ENCODE peak calls at places on chromosomes 12 and 14, in seven cellular contexts. One of them, this sample, is unnamed.

GRCh38 chr14:93219103-93219726 is 12.2 kb downstream of the UBR7 start:
- DNase-seq in ovary: no peak
- DNase-seq in Calu3: peak; percentile 50
- DNase-seq in pancreas: no peak
- DNase-seq in stimulated activated CD8-positive, alpha-beta memory T cell treated with anti-CD3 and anti-CD28 coated beads, Interleukin-7, amount 100 ng/mL, for 1 hour: no peak
- DNase-seq in stimulated activated CD4-positive, alpha-beta T cell treated with anti-CD3 and anti-CD28 coated beads, Interleukin-2, amount 100 ng/mL, for 24 hours: no peak
- DNase-seq in EL: peak; percentile 47
- DNase-seq in this sample: peak; percentile 76

GRCh38 chr14:20986811-20987210 is 3.0 kb upstream of the METTL17 start:
- DNase-seq in ovary: no peak
- DNase-seq in EL: peak; percentile 92
- DNase-seq in Calu3: peak; percentile 16
- DNase-seq in stimulated activated CD8-positive, alpha-beta memory T cell treated with anti-CD3 and anti-CD28 coated beads, Interleukin-7, amount 100 ng/mL, for 1 hour: no peak
- DNase-seq in stimulated activated CD4-positive, alpha-beta T cell treated with anti-CD3 and anti-CD28 coated beads, Interleukin-2, amount 100 ng/mL, for 24 hours: no peak
- DNase-seq in pancreas: no peak
- DNase-seq in this sample: no peak

GRCh38 chr12:113439606-113440030 is 17.4 kb downstream of the SDSL start:
- DNase-seq in pancreas: peak; percentile 72
- DNase-seq in Calu3: peak; percentile 68
- DNase-seq in EL: peak; percentile 37
- DNase-seq in stimulated activated CD4-positive, alpha-beta T cell treated with anti-CD3 and anti-CD28 coated beads, Interleukin-2, amount 100 ng/mL, for 24 hours: peak; percentile 25
- DNase-seq in ovary: no peak
- DNase-seq in stimulated activated CD8-positive, alpha-beta memory T cell treated with anti-CD3 and anti-CD28 coated beads, Interleukin-7, amount 100 ng/mL, for 1 hour: no peak
- DNase-seq in this sample: peak; percentile 88

GRCh38 chr14:104147346-104148125 is 9.1 kb downstream of the KIF26A start:
- DNase-seq in pancreas: peak; percentile 54
- DNase-seq in stimulated activated CD8-positive, alpha-beta memory T cell treated with anti-CD3 and anti-CD28 coated beads, Interleukin-7, amount 100 ng/mL, for 1 hour: no peak
- DNase-seq in Calu3: no peak
- DNase-seq in EL: no peak
- DNase-seq in stimulated activated CD4-positive, alpha-beta T cell treated with anti-CD3 and anti-CD28 coated beads, Interleukin-2, amount 100 ng/mL, for 24 hours: no peak
- DNase-seq in ovary: no peak
- DNase-seq in this sample: no peak

GRCh38 chr14:79629891-79630560 is 581.3 kb downstream of the DIO2 start:
- DNase-seq in EL: peak; percentile 30
- DNase-seq in stimulated activated CD8-positive, alpha-beta memory T cell treated with anti-CD3 and anti-CD28 coated beads, Interleukin-7, amount 100 ng/mL, for 1 hour: no peak
- DNase-seq in ovary: no peak
- DNase-seq in pancreas: no peak
- DNase-seq in Calu3: no peak
- DNase-seq in stimulated activated CD4-positive, alpha-beta T cell treated with anti-CD3 and anti-CD28 coated beads, Interleukin-2, amount 100 ng/mL, for 24 hours: no peak
- DNase-seq in this sample: peak; percentile 32

GRCh38 chr14:59067135-59067894 is 121.2 kb upstream of the DAAM1 start:
- DNase-seq in stimulated activated CD8-positive, alpha-beta memory T cell treated with anti-CD3 and anti-CD28 coated beads, Interleukin-7, amount 100 ng/mL, for 1 hour: no peak
- DNase-seq in Calu3: no peak
- DNase-seq in stimulated activated CD4-positive, alpha-beta T cell treated with anti-CD3 and anti-CD28 coated beads, Interleukin-2, amount 100 ng/mL, for 24 hours: no peak
- DNase-seq in ovary: no peak
- DNase-seq in EL: no peak
- DNase-seq in pancreas: no peak
- DNase-seq in this sample: no peak

GRCh38 chr12:26566670-26567069 is 266.3 kb downstream of the ITPR2 start:
- DNase-seq in Calu3: no peak
- DNase-seq in ovary: no peak
- DNase-seq in stimulated activated CD8-positive, alpha-beta memory T cell treated with anti-CD3 and anti-CD28 coated beads, Interleukin-7, amount 100 ng/mL, for 1 hour: no peak
- DNase-seq in pancreas: no peak
- DNase-seq in stimulated activated CD4-positive, alpha-beta T cell treated with anti-CD3 and anti-CD28 coated beads, Interleukin-2, amount 100 ng/mL, for 24 hours: no peak
- DNase-seq in EL: no peak
- DNase-seq in this sample: no peak

GRCh38 chr12:59113831-59114273 is 193.5 kb upstream of the LRIG3 start:
- DNase-seq in EL: peak; percentile 76
- DNase-seq in stimulated activated CD4-positive, alpha-beta T cell treated with anti-CD3 and anti-CD28 coated beads, Interleukin-2, amount 100 ng/mL, for 24 hours: peak; percentile 60
- DNase-seq in stimulated activated CD8-positive, alpha-beta memory T cell treated with anti-CD3 and anti-CD28 coated beads, Interleukin-7, amount 100 ng/mL, for 1 hour: no peak
- DNase-seq in ovary: peak; percentile 60
- DNase-seq in Calu3: peak; percentile 90
- DNase-seq in pancreas: peak; percentile 78
- DNase-seq in this sample: peak; percentile 93

GRCh38 chr12:10331642-10332239 is 24.1 kb downstream of the KLRD1 start:
- DNase-seq in stimulated activated CD4-positive, alpha-beta T cell treated with anti-CD3 and anti-CD28 coated beads, Interleukin-2, amount 100 ng/mL, for 24 hours: no peak
- DNase-seq in Calu3: peak; percentile 28
- DNase-seq in ovary: no peak
- DNase-seq in EL: peak; percentile 48
- DNase-seq in stimulated activated CD8-positive, alpha-beta memory T cell treated with anti-CD3 and anti-CD28 coated beads, Interleukin-7, amount 100 ng/mL, for 1 hour: no peak
- DNase-seq in pancreas: no peak
- DNase-seq in this sample: peak; percentile 75

GRCh38 chr14:106268013-106268727 is 741.8 kb downstream of the TMEM121 start:
- DNase-seq in stimulated activated CD4-positive, alpha-beta T cell treated with anti-CD3 and anti-CD28 coated beads, Interleukin-2, amount 100 ng/mL, for 24 hours: peak; percentile 95
- DNase-seq in ovary: no peak
- DNase-seq in Calu3: peak; percentile 17
- DNase-seq in EL: no peak
- DNase-seq in stimulated activated CD8-positive, alpha-beta memory T cell treated with anti-CD3 and anti-CD28 coated beads, Interleukin-7, amount 100 ng/mL, for 1 hour: peak; percentile 79
- DNase-seq in pancreas: no peak
- DNase-seq in this sample: no peak

GRCh38 chr14:79555429-79555828 is 655.9 kb downstream of the DIO2 start:
- DNase-seq in stimulated activated CD4-positive, alpha-beta T cell treated with anti-CD3 and anti-CD28 coated beads, Interleukin-2, amount 100 ng/mL, for 24 hours: no peak
- DNase-seq in stimulated activated CD8-positive, alpha-beta memory T cell treated with anti-CD3 and anti-CD28 coated beads, Interleukin-7, amount 100 ng/mL, for 1 hour: no peak
- DNase-seq in EL: no peak
- DNase-seq in ovary: no peak
- DNase-seq in Calu3: no peak
- DNase-seq in pancreas: no peak
- DNase-seq in this sample: no peak

GRCh38 chr12:124375789-124376175 is 80.9 kb downstream of the RFLNA start:
- DNase-seq in ovary: no peak
- DNase-seq in Calu3: no peak
- DNase-seq in stimulated activated CD8-positive, alpha-beta memory T cell treated with anti-CD3 and anti-CD28 coated beads, Interleukin-7, amount 100 ng/mL, for 1 hour: no peak
- DNase-seq in stimulated activated CD4-positive, alpha-beta T cell treated with anti-CD3 and anti-CD28 coated beads, Interleukin-2, amount 100 ng/mL, for 24 hours: no peak
- DNase-seq in pancreas: no peak
- DNase-seq in EL: no peak
- DNase-seq in this sample: no peak

GRCh38 chr14:24179294-24179960 is 7.5 kb downstream of the REC8 start:
- DNase-seq in Calu3: no peak
- DNase-seq in EL: no peak
- DNase-seq in stimulated activated CD8-positive, alpha-beta memory T cell treated with anti-CD3 and anti-CD28 coated beads, Interleukin-7, amount 100 ng/mL, for 1 hour: no peak
- DNase-seq in stimulated activated CD4-positive, alpha-beta T cell treated with anti-CD3 and anti-CD28 coated beads, Interleukin-2, amount 100 ng/mL, for 24 hours: no peak
- DNase-seq in pancreas: no peak
- DNase-seq in ovary: no peak
- DNase-seq in this sample: no peak